ENCODE peak calls at places on chromosomes 6 and 20, in eight cellular contexts. C is body of pancreas, X is IMR-90, M is cardiac fibroblast, T is retinal pigment epithelial cell, L is foreskin fibroblast, Q is PC-3, R is right lobe of liver. W is an unnamed sample.

GRCh38 chr20:48638546-48638945 is 189.3 kb downstream of the PREX1 start:
- DNase-seq in C (no peak), X (peak; percentile 51), M (peak; percentile 86), T (peak; percentile 43), L (peak; percentile 64), Q (peak; percentile 59), R (no peak), W (peak; percentile 77)

GRCh38 chr20:43190332-43190953 is 737 bp upstream of the PTPRT start:
- DNase-seq in C (no peak), X (no peak), M (no peak), T (no peak), L (no peak), Q (no peak), R (no peak), W (no peak)

GRCh38 chr20:58078741-58079522 is 149.5 kb downstream of the ANKRD60 start:
- DNase-seq in C (no peak), X (no peak), M (peak; percentile 13), T (peak; percentile 53), L (peak; percentile 52), Q (peak; percentile 93), R (no peak), W (peak; percentile 48)

GRCh38 chr6:31826793-31827285 is 699 bp upstream of the HSPA1B start:
- DNase-seq in C (peak; percentile 86), X (no peak), M (no peak), T (no peak), L (peak; percentile 80), Q (no peak), R (peak; percentile 74), W (peak; percentile 91)

GRCh38 chr6:47787620-47788497 is 6.0 kb downstream of the OPN5 start:
- DNase-seq in C (peak; percentile 63), X (peak; percentile 51), M (peak; percentile 72), T (no peak), L (peak; percentile 14), Q (peak; percentile 88), R (peak; percentile 65), W (peak; percentile 78)

GRCh38 chr6:51410453-51410852 is 591.8 kb downstream of the TFAP2B start:
- DNase-seq in C (no peak), X (no peak), M (no peak), T (no peak), L (no peak), Q (no peak), R (no peak), W (no peak)

GRCh38 chr6:148524509-148524908 is 181.9 kb downstream of the SASH1 start:
- DNase-seq in C (no peak), X (peak; percentile 95), M (peak; percentile 92), T (no peak), L (peak; percentile 72), Q (peak; percentile 56), R (no peak), W (peak; percentile 76)

GRCh38 chr20:35269055-35269781 is 8.7 kb downstream of the MMP24OS start:
- DNase-seq in C (peak; percentile 68), X (peak; percentile 62), M (peak; percentile 69), T (no peak), L (peak; percentile 45), Q (peak; percentile 67), R (peak; percentile 79), W (peak; percentile 76)

GRCh38 chr20:10433623-10434466 is at the start of gene MKKS:
- DNase-seq in C (peak; percentile 92), X (peak; percentile 91), M (peak; percentile 94), T (peak; percentile 64), L (peak; percentile 93), Q (peak; percentile 90), R (peak; percentile 94), W (peak; percentile 95)

GRCh38 chr6:170091639-170092579 is 199.0 kb downstream of the DLL1 start:
- DNase-seq in C (peak; percentile 4), X (no peak), M (no peak), T (no peak), L (no peak), Q (no peak), R (peak; percentile 13), W (no peak)

GRCh38 chr6:86969573-86969972 is 32.2 kb downstream of the HTR1E start:
- DNase-seq in C (no peak), X (no peak), M (no peak), T (peak; percentile 33), L (no peak), Q (peak; percentile 22), R (no peak), W (no peak)

GRCh38 chr6:158262755-158263154 is 49.5 kb upstream of the TULP4 start:
- DNase-seq in C (no peak), X (no peak), M (no peak), T (no peak), L (no peak), Q (no peak), R (no peak), W (no peak)

GRCh38 chr6:15464211-15464725 is 198.6 kb downstream of the DTNBP1 start:
- DNase-seq in C (peak; percentile 56), X (no peak), M (peak; percentile 27), T (peak; percentile 78), L (no peak), Q (peak; percentile 54), R (peak; percentile 60), W (peak; percentile 12)

GRCh38 chr6:3741477-3741871 is 10.0 kb downstream of the PXDC1 start:
- DNase-seq in C (no peak), X (no peak), M (no peak), T (no peak), L (no peak), Q (no peak), R (no peak), W (no peak)

GRCh38 chr6:156652231-156652750 is 124.9 kb upstream of the ARID1B start:
- DNase-seq in C (no peak), X (no peak), M (no peak), T (no peak), L (no peak), Q (no peak), R (no peak), W (no peak)

GRCh38 chr20:48126227-48126740 is 341.0 kb upstream of the SULF2 start:
- DNase-seq in C (no peak), X (no peak), M (no peak), T (no peak), L (no peak), Q (no peak), R (no peak), W (no peak)

GRCh38 chr6:37882724-37883413 is 63.3 kb downstream of the ZFAND3 start:
- DNase-seq in C (no peak), X (peak; percentile 87), M (peak; percentile 70), T (peak; percentile 84), L (peak; percentile 56), Q (peak; percentile 31), R (no peak), W (peak; percentile 94)
- H3K4me3 ChIP-seq in C (no peak overlapping the region), X (no peak overlapping the region), M (no peak overlapping the region), T (no peak overlapping the region), L (no peak overlapping the region), Q (no peak overlapping the region), R (no peak overlapping the region), W (no peak overlapping the region)

GRCh38 chr20:46937827-46938226 is 43.2 kb downstream of the EYA2 start:
- DNase-seq in C (no peak), X (no peak), M (no peak), T (no peak), L (no peak), Q (no peak), R (no peak), W (no peak)

GRCh38 chr20:46940616-46941015 is 46.0 kb downstream of the EYA2 start:
- DNase-seq in C (no peak), X (no peak), M (no peak), T (no peak), L (no peak), Q (no peak), R (no peak), W (no peak)

GRCh38 chr20:46939566-46939965 is 44.9 kb downstream of the EYA2 start:
- DNase-seq in C (no peak), X (no peak), M (no peak), T (no peak), L (no peak), Q (no peak), R (no peak), W (no peak)

GRCh38 chr20:46937140-46937523 is 42.5 kb downstream of the EYA2 start:
- DNase-seq in C (no peak), X (peak; percentile 17), M (no peak), T (no peak), L (no peak), Q (no peak), R (no peak), W (no peak)

DNA sequence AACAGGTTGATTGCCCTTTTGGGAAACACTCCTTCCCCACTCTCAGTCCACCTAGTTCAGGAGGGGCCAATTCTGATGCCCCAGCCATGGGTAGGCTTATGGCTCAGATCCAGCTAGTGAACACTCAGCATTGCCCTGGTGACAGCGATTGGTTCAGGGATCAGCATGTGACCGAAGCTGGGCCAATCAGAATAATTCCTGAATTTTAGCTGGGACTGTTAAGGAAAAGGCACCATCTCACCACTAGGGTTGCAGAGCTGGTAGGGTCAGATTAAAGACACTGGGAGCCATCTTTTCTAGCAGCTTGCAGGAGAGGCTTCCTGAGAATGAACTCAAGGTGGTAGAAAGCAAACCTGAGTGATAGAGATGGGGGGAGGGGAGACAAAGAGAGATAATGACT is 44.4 kb downstream of the EYA2 start:
- DNase-seq in C (no peak), X (no peak), M (peak; percentile 38), T (no peak), L (no peak), Q (peak; percentile 38), R (no peak), W (peak; percentile 33)
- TF ChIP-seq CTCF in C (no peak), X (peak; percentile 11), M (peak; percentile 19), T (peak; percentile 29), L (no peak), Q (peak; percentile 48), R (no peak), W (peak; percentile 45)

DNA sequence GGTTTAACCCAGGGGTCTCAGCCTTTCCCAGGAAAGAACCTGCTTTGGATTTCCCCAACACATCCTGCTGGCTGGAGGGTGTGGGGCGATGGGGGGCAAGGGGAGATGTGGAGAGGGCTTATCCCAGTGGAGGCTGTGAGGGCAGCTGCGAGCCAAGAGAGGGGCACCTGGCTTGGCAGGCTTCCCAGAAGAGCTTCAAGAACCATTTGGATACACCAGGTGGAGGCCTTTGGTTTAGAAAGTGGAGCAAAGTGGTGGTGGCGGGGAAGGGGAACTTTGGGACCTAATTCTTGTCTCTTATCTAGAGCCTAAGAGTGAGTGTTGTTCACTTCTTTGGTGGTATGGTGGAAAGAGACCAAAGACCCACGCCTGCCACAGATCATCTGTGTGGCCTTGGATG is 12.4 kb downstream of the CD40 start:
- DNase-seq in C (no peak), X (no peak), M (no peak), T (no peak), L (no peak), Q (no peak), R (no peak), W (no peak)
- H3K4me3 ChIP-seq in C (no peak overlapping the region), X (no peak overlapping the region), M (no peak overlapping the region), T (no peak overlapping the region), L (no peak overlapping the region), Q (no peak overlapping the region), R (no peak overlapping the region), W (no peak overlapping the region)

DNA sequence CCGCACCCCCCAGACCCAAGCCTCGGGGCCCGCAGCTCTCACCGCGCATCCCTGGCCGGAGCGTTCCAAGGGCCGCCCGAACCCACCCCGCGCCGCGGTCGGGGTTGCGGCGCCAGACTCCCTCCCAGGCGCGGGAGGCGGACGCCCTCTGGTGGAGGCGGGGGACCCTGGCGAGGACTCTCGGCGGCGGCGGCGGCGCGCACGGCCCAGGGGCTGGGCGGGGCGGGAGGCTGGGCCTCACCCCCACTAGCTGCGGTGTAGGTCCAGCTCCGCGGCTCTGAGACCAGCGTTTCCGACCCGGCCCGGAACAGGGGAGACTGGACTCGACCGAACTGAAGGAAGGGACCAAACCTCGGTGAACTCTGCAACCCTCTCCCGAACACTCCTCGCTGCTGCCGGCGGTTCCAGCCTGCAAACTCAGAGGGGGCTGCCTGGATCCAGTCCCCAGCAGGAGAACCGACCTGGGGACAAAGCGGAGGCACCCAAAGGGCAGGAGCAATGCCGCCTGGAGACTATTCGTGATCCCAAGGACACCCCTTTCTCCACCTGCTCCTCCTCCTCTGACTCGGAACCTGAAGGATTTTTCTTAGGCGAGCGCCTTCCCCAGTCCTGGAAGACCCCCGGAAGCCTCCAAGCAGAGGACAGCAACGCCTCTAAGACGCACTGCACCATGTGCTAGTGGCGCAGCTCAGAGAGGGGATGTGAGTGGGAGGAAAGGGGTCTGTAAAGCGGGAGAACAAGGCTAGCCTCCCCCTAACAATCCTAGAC is 859 bp upstream of the TOMM6 start:
- DNase-seq in C (peak; percentile 88), X (peak; percentile 61), M (peak; percentile 80), T (no peak), L (peak; percentile 74), Q (peak; percentile 85), R (peak; percentile 91), W (peak; percentile 78)
- TF ChIP-seq CTCF in C (peak; percentile 56), X (peak; percentile 88), M (no peak), T (peak; percentile 57), L (peak; percentile 49), Q (peak; percentile 62), R (peak; percentile 77), W (peak; percentile 54)

W was measured in choroid plexus epithelial cell.